ENCODE peak calls at places on chromosomes 6 and 20, in six cellular contexts. P is right cardiac atrium; F is Ammon's horn; N is RCC 7860; C is CD8-positive, alpha-beta T cell; E is GM18507. Y is an unnamed sample.

GRCh38 chr20:16641511-16641910 is 68.3 kb upstream of the KIF16B start:
- DNase-seq in P (no peak), F (no peak), N (no peak), C (no peak), E (no peak), Y (no peak)

GRCh38 chr20:61049684-61050083 is 202.4 kb upstream of the CDH4 start:
- DNase-seq in P (no peak), F (no peak), N (no peak), C (no peak), E (no peak), Y (no peak)

GRCh38 chr20:38935285-38935684 is 9.1 kb downstream of the FAM83D start:
- DNase-seq in P (no peak), F (no peak), N (peak), C (no peak), E (no peak), Y (no peak)

GRCh38 chr6:45704056-45704790 is 311.4 kb downstream of the CLIC5 start:
- DNase-seq in P (no peak), F (no peak), N (peak), C (no peak), E (no peak), Y (no peak)

GRCh38 chr20:57398231-57398821 is 7.1 kb downstream of the RBM38 start:
- DNase-seq in P (peak), F (no peak), N (no peak), C (peak), E (peak), Y (no peak)

GRCh38 chr6:78383968-78384367 is 483.4 kb upstream of the IRAK1BP1 start:
- DNase-seq in P (no peak), F (no peak), N (no peak), C (no peak), E (no peak), Y (no peak)

GRCh38 chr6:28586273-28586672 is 60.6 kb downstream of the GPX5 start:
- DNase-seq in P (no peak), F (no peak), N (no peak), C (no peak), E (no peak), Y (no peak)

GRCh38 chr6:40779399-40779798 is 192.2 kb upstream of the LRFN2 start:
- DNase-seq in P (no peak), F (no peak), N (peak), C (no peak), E (no peak), Y (no peak)

GRCh38 chr6:108268845-108269244 is 8.0 kb upstream of the SNX3 start:
- DNase-seq in P (no peak), F (no peak), N (no peak), C (no peak), E (no peak), Y (no peak)

GRCh38 chr6:136365781-136366354 is 76.2 kb upstream of the BCLAF1 start:
- DNase-seq in P (peak), F (peak), N (no peak), C (no peak), E (no peak), Y (no peak)

GRCh38 chr6:43278524-43279078 is 19.5 kb upstream of the SLC22A7 start:
- DNase-seq in P (no peak), F (no peak), N (peak), C (no peak), E (no peak), Y (no peak)

GRCh38 chr6:15627829-15628228 is 35.0 kb downstream of the DTNBP1 start:
- DNase-seq in P (no peak), F (no peak), N (no peak), C (no peak), E (no peak), Y (no peak)

GRCh38 chr6:11538049-11538798 is 675 bp downstream of the TMEM170B start:
- DNase-seq in P (peak), F (peak), N (no peak), C (no peak), E (no peak), Y (no peak)

GRCh38 chr6:155985660-155986138 is 530.1 kb upstream of the NOX3 start:
- DNase-seq in P (no peak), F (peak), N (no peak), C (no peak), E (no peak), Y (peak)

GRCh38 chr6:21587925-21588811 is 5.4 kb upstream of the SOX4 start:
- DNase-seq in P (peak), F (peak), N (no peak), C (no peak), E (no peak), Y (peak)

GRCh38 chr20:34337544-34337943 is 25.5 kb upstream of the ITCH start:
- DNase-seq in P (no peak), F (no peak), N (no peak), C (no peak), E (no peak), Y (no peak)

GRCh38 chr6:12909828-12910227 is 193.3 kb downstream of the PHACTR1 start:
- DNase-seq in P (no peak), F (peak), N (no peak), C (no peak), E (no peak), Y (no peak)

GRCh38 chr6:166156942-166157341 is 10.7 kb downstream of the TBXT start:
- DNase-seq in P (no peak), F (peak), N (no peak), C (no peak), E (no peak), Y (no peak)

GRCh38 chr6:39225543-39225942 is 3.7 kb downstream of the KCNK5 start:
- DNase-seq in P (no peak), F (no peak), N (no peak), C (no peak), E (no peak), Y (no peak)

GRCh38 chr20:52035498-52035897 is 156.1 kb downstream of the ZFP64 start:
- DNase-seq in P (no peak), F (no peak), N (no peak), C (no peak), E (no peak), Y (no peak)

GRCh38 chr6:157314705-157315321 is 8.5 kb downstream of the TMEM242 start:
- DNase-seq in P (no peak), F (peak), N (peak), C (no peak), E (peak), Y (no peak)

GRCh38 chr6:34205466-34205865 is 31.2 kb upstream of the HMGA1 start:
- DNase-seq in P (no peak), F (no peak), N (no peak), C (no peak), E (no peak), Y (no peak)

GRCh38 chr6:148251286-148251685 is 91.4 kb upstream of the SASH1 start:
- DNase-seq in P (no peak), F (peak), N (peak), C (no peak), E (no peak), Y (no peak)

GRCh38 chr20:41005361-41005729 is 23.3 kb upstream of the TOP1 start:
- DNase-seq in P (peak), F (peak), N (peak), C (no peak), E (no peak), Y (no peak)

GRCh38 chr20:5031206-5031557 is 29.9 kb upstream of the SLC23A2 start:
- DNase-seq in P (no peak), F (no peak), N (no peak), C (no peak), E (no peak), Y (no peak)

GRCh38 chr6:3847521-3847920 is 1.7 kb upstream of the FAM50B start:
- DNase-seq in P (no peak), F (no peak), N (no peak), C (no peak), E (no peak), Y (no peak)

GRCh38 chr6:141664744-141665143 is 468.0 kb upstream of the GJE1 start:
- DNase-seq in P (no peak), F (no peak), N (no peak), C (no peak), E (no peak), Y (no peak)

GRCh38 chr20:63519765-63520593 is 586 bp upstream of the PPDPF start:
- DNase-seq in P (peak), F (no peak), N (no peak), C (peak), E (no peak), Y (no peak)

GRCh38 chr6:40583694-40584093 is 3.5 kb downstream of the LRFN2 start:
- DNase-seq in P (no peak), F (no peak), N (no peak), C (no peak), E (no peak), Y (no peak)

GRCh38 chr6:7566031-7566556 is 23.9 kb upstream of the SNRNP48 start:
- DNase-seq in P (no peak), F (no peak), N (no peak), C (no peak), E (no peak), Y (no peak)

GRCh38 chr6:137736048-137736846 is 130.8 kb upstream of the TNFAIP3 start:
- DNase-seq in P (no peak), F (no peak), N (no peak), C (no peak), E (no peak), Y (no peak)

Y was measured in NCI-H1694 treated with DMSO at 0.1 percent for 48 hours.